ENCODE peak calls at places on chromosomes 13 and 19, in seven cellular contexts. F, C, S, X, D, A and H are unnamed samples.

GRCh38 chr19:7986321-7987083 is 18.9 kb downstream of the ELAVL1 start:
- DNase-seq in A (no peak), C (no peak), D (no peak), X (peak; percentile 68), F (no peak), S (no peak), H (no peak)

GRCh38 chr13:27338816-27339215 is 68.2 kb downstream of the RASL11A start:
- DNase-seq in D (no peak), A (no peak), S (no peak), C (no peak), F (no peak), X (no peak), H (no peak)

GRCh38 chr13:49495783-49496762 is at the start of gene PHF11:
- DNase-seq in A (peak; percentile 79), S (peak; percentile 90), C (no peak), X (peak; percentile 75), F (peak; percentile 79), D (peak; percentile 87), H (no peak)

GRCh38 chr13:99659234-99659633 is 158.0 kb downstream of the TM9SF2 start:
- DNase-seq in X (no peak), S (no peak), A (no peak), C (no peak), F (no peak), D (no peak), H (peak; percentile 12)

GRCh38 chr19:55099557-55100506 is 17.6 kb downstream of the PPP1R12C start:
- DNase-seq in A (peak; percentile 67), D (no peak), S (no peak), F (no peak), C (no peak), X (no peak), H (no peak)

GRCh38 chr13:23381877-23382276 is 51.6 kb downstream of the SACS start:
- DNase-seq in D (no peak), F (no peak), A (no peak), C (no peak), X (no peak), S (no peak), H (peak; percentile 34)

GRCh38 chr19:29845576-29846176 is 33.9 kb downstream of the CCNE1 start:
- DNase-seq in F (no peak), D (peak; percentile 51), A (no peak), C (no peak), S (peak; percentile 62), X (no peak), H (peak; percentile 68)

GRCh38 chr13:53921473-53921872 is 892.9 kb downstream of the OLFM4 start:
- DNase-seq in S (no peak), F (no peak), C (no peak), D (no peak), X (no peak), A (no peak), H (no peak)

GRCh38 chr13:40485611-40486517 is 180.6 kb downstream of the FOXO1 start:
- DNase-seq in A (no peak), X (no peak), C (no peak), F (peak; percentile 39), D (peak; percentile 60), S (peak; percentile 68), H (no peak)